ENCODE peak calls at places on chromosomes 16 and 17, in ten cellular contexts. One of them, this sample, is unnamed.

GRCh38 chr17:35022536-35023063 is 40.9 kb downstream of the RFFL start:
- DNase-seq in stimulated activated naive CD8-positive, alpha-beta T cell treated with anti-CD3 and anti-CD28 coated beads, Interleukin-15, Interleukin-2, amounts not matched to agents 100 U/mL and 50 U/mL, for 24 hours: peak
- DNase-seq in DMS153: peak
- DNase-seq in fibroblast of lung: peak
- DNase-seq in stimulated activated CD8-positive, alpha-beta memory T cell treated with anti-CD3 and anti-CD28 coated beads, Interleukin-15, amount 100 ng/mL, for 24 hours: peak
- DNase-seq in lung microvascular endothelial cell: peak
- DNase-seq in type B pancreatic cell: no peak
- DNase-seq in GM04504: peak
- DNase-seq in left ventricle myocardium inferior: peak
- DNase-seq in Calu3: no peak
- DNase-seq in this sample: peak

GRCh38 chr17:80265205-80266068 is 4.8 kb downstream of the RNF213 start:
- DNase-seq in stimulated activated naive CD8-positive, alpha-beta T cell treated with anti-CD3 and anti-CD28 coated beads, Interleukin-15, Interleukin-2, amounts not matched to agents 100 U/mL and 50 U/mL, for 24 hours: peak
- DNase-seq in DMS153: no peak
- DNase-seq in fibroblast of lung: no peak
- DNase-seq in stimulated activated CD8-positive, alpha-beta memory T cell treated with anti-CD3 and anti-CD28 coated beads, Interleukin-15, amount 100 ng/mL, for 24 hours: no peak
- DNase-seq in lung microvascular endothelial cell: no peak
- DNase-seq in type B pancreatic cell: no peak
- DNase-seq in GM04504: no peak
- DNase-seq in left ventricle myocardium inferior: no peak
- DNase-seq in Calu3: no peak
- DNase-seq in this sample: no peak

GRCh38 chr17:80474933-80475915 is 1.2 kb downstream of the NPTX1 start:
- DNase-seq in stimulated activated naive CD8-positive, alpha-beta T cell treated with anti-CD3 and anti-CD28 coated beads, Interleukin-15, Interleukin-2, amounts not matched to agents 100 U/mL and 50 U/mL, for 24 hours: no peak
- DNase-seq in DMS153: no peak
- DNase-seq in fibroblast of lung: no peak
- DNase-seq in stimulated activated CD8-positive, alpha-beta memory T cell treated with anti-CD3 and anti-CD28 coated beads, Interleukin-15, amount 100 ng/mL, for 24 hours: no peak
- DNase-seq in lung microvascular endothelial cell: no peak
- DNase-seq in type B pancreatic cell: no peak
- DNase-seq in GM04504: no peak
- DNase-seq in left ventricle myocardium inferior: no peak
- DNase-seq in Calu3: no peak
- DNase-seq in this sample: no peak

GRCh38 chr16:84942786-84943185 is 68.5 kb downstream of the ZDHHC7 start:
- DNase-seq in stimulated activated naive CD8-positive, alpha-beta T cell treated with anti-CD3 and anti-CD28 coated beads, Interleukin-15, Interleukin-2, amounts not matched to agents 100 U/mL and 50 U/mL, for 24 hours: no peak
- DNase-seq in DMS153: no peak
- DNase-seq in fibroblast of lung: no peak
- DNase-seq in stimulated activated CD8-positive, alpha-beta memory T cell treated with anti-CD3 and anti-CD28 coated beads, Interleukin-15, amount 100 ng/mL, for 24 hours: no peak
- DNase-seq in lung microvascular endothelial cell: peak
- DNase-seq in type B pancreatic cell: no peak
- DNase-seq in GM04504: no peak
- DNase-seq in left ventricle myocardium inferior: no peak
- DNase-seq in Calu3: no peak
- DNase-seq in this sample: no peak

GRCh38 chr17:5031365-5032082 is 3.7 kb downstream of the SLC52A1 start:
- DNase-seq in stimulated activated naive CD8-positive, alpha-beta T cell treated with anti-CD3 and anti-CD28 coated beads, Interleukin-15, Interleukin-2, amounts not matched to agents 100 U/mL and 50 U/mL, for 24 hours: peak
- DNase-seq in DMS153: no peak
- DNase-seq in fibroblast of lung: peak
- DNase-seq in stimulated activated CD8-positive, alpha-beta memory T cell treated with anti-CD3 and anti-CD28 coated beads, Interleukin-15, amount 100 ng/mL, for 24 hours: peak
- DNase-seq in lung microvascular endothelial cell: peak
- DNase-seq in type B pancreatic cell: peak
- DNase-seq in GM04504: no peak
- DNase-seq in left ventricle myocardium inferior: peak
- DNase-seq in Calu3: peak
- DNase-seq in this sample: peak

GRCh38 chr16:57411362-57411976 is 6.9 kb downstream of the CCL17 start:
- DNase-seq in stimulated activated naive CD8-positive, alpha-beta T cell treated with anti-CD3 and anti-CD28 coated beads, Interleukin-15, Interleukin-2, amounts not matched to agents 100 U/mL and 50 U/mL, for 24 hours: no peak
- DNase-seq in DMS153: no peak
- DNase-seq in fibroblast of lung: no peak
- DNase-seq in stimulated activated CD8-positive, alpha-beta memory T cell treated with anti-CD3 and anti-CD28 coated beads, Interleukin-15, amount 100 ng/mL, for 24 hours: no peak
- DNase-seq in lung microvascular endothelial cell: no peak
- DNase-seq in type B pancreatic cell: no peak
- DNase-seq in GM04504: no peak
- DNase-seq in left ventricle myocardium inferior: no peak
- DNase-seq in Calu3: no peak
- DNase-seq in this sample: no peak

GRCh38 chr17:50535407-50535806 is 2.9 kb downstream of the EPN3 start:
- DNase-seq in stimulated activated naive CD8-positive, alpha-beta T cell treated with anti-CD3 and anti-CD28 coated beads, Interleukin-15, Interleukin-2, amounts not matched to agents 100 U/mL and 50 U/mL, for 24 hours: no peak
- DNase-seq in DMS153: no peak
- DNase-seq in fibroblast of lung: no peak
- DNase-seq in stimulated activated CD8-positive, alpha-beta memory T cell treated with anti-CD3 and anti-CD28 coated beads, Interleukin-15, amount 100 ng/mL, for 24 hours: no peak
- DNase-seq in lung microvascular endothelial cell: no peak
- DNase-seq in type B pancreatic cell: no peak
- DNase-seq in GM04504: no peak
- DNase-seq in left ventricle myocardium inferior: no peak
- DNase-seq in Calu3: no peak
- DNase-seq in this sample: no peak

GRCh38 chr16:12613131-12613991 is 190.3 kb downstream of the CPPED1 start:
- DNase-seq in stimulated activated naive CD8-positive, alpha-beta T cell treated with anti-CD3 and anti-CD28 coated beads, Interleukin-15, Interleukin-2, amounts not matched to agents 100 U/mL and 50 U/mL, for 24 hours: peak
- DNase-seq in DMS153: no peak
- DNase-seq in fibroblast of lung: no peak
- DNase-seq in stimulated activated CD8-positive, alpha-beta memory T cell treated with anti-CD3 and anti-CD28 coated beads, Interleukin-15, amount 100 ng/mL, for 24 hours: no peak
- DNase-seq in lung microvascular endothelial cell: no peak
- DNase-seq in type B pancreatic cell: no peak
- DNase-seq in GM04504: peak
- DNase-seq in left ventricle myocardium inferior: no peak
- DNase-seq in Calu3: peak
- DNase-seq in this sample: no peak

GRCh38 chr17:67239597-67239996 is 5.4 kb downstream of the HELZ start:
- DNase-seq in stimulated activated naive CD8-positive, alpha-beta T cell treated with anti-CD3 and anti-CD28 coated beads, Interleukin-15, Interleukin-2, amounts not matched to agents 100 U/mL and 50 U/mL, for 24 hours: no peak
- DNase-seq in DMS153: no peak
- DNase-seq in fibroblast of lung: peak
- DNase-seq in stimulated activated CD8-positive, alpha-beta memory T cell treated with anti-CD3 and anti-CD28 coated beads, Interleukin-15, amount 100 ng/mL, for 24 hours: no peak
- DNase-seq in lung microvascular endothelial cell: no peak
- DNase-seq in type B pancreatic cell: no peak
- DNase-seq in GM04504: no peak
- DNase-seq in left ventricle myocardium inferior: no peak
- DNase-seq in Calu3: no peak
- DNase-seq in this sample: peak

GRCh38 chr16:71351558-71351901 is 7.0 kb upstream of the CALB2 start:
- DNase-seq in stimulated activated naive CD8-positive, alpha-beta T cell treated with anti-CD3 and anti-CD28 coated beads, Interleukin-15, Interleukin-2, amounts not matched to agents 100 U/mL and 50 U/mL, for 24 hours: no peak
- DNase-seq in DMS153: no peak
- DNase-seq in fibroblast of lung: no peak
- DNase-seq in stimulated activated CD8-positive, alpha-beta memory T cell treated with anti-CD3 and anti-CD28 coated beads, Interleukin-15, amount 100 ng/mL, for 24 hours: no peak
- DNase-seq in lung microvascular endothelial cell: no peak
- DNase-seq in type B pancreatic cell: no peak
- DNase-seq in GM04504: no peak
- DNase-seq in left ventricle myocardium inferior: no peak
- DNase-seq in Calu3: peak
- DNase-seq in this sample: no peak

GRCh38 chr16:3554351-3554928 is 22.8 kb downstream of the NLRC3 start:
- DNase-seq in stimulated activated naive CD8-positive, alpha-beta T cell treated with anti-CD3 and anti-CD28 coated beads, Interleukin-15, Interleukin-2, amounts not matched to agents 100 U/mL and 50 U/mL, for 24 hours: no peak
- DNase-seq in DMS153: no peak
- DNase-seq in fibroblast of lung: no peak
- DNase-seq in stimulated activated CD8-positive, alpha-beta memory T cell treated with anti-CD3 and anti-CD28 coated beads, Interleukin-15, amount 100 ng/mL, for 24 hours: no peak
- DNase-seq in lung microvascular endothelial cell: no peak
- DNase-seq in type B pancreatic cell: no peak
- DNase-seq in GM04504: no peak
- DNase-seq in left ventricle myocardium inferior: no peak
- DNase-seq in Calu3: no peak
- DNase-seq in this sample: no peak

GRCh38 chr17:2396568-2397246 is 4.2 kb downstream of the MNT start:
- DNase-seq in stimulated activated naive CD8-positive, alpha-beta T cell treated with anti-CD3 and anti-CD28 coated beads, Interleukin-15, Interleukin-2, amounts not matched to agents 100 U/mL and 50 U/mL, for 24 hours: peak
- DNase-seq in DMS153: peak
- DNase-seq in fibroblast of lung: peak
- DNase-seq in stimulated activated CD8-positive, alpha-beta memory T cell treated with anti-CD3 and anti-CD28 coated beads, Interleukin-15, amount 100 ng/mL, for 24 hours: no peak
- DNase-seq in lung microvascular endothelial cell: peak
- DNase-seq in type B pancreatic cell: peak
- DNase-seq in GM04504: peak
- DNase-seq in left ventricle myocardium inferior: peak
- DNase-seq in Calu3: peak
- DNase-seq in this sample: peak

GRCh38 chr16:81558077-81558443 is 113.5 kb downstream of the CMIP start:
- DNase-seq in stimulated activated naive CD8-positive, alpha-beta T cell treated with anti-CD3 and anti-CD28 coated beads, Interleukin-15, Interleukin-2, amounts not matched to agents 100 U/mL and 50 U/mL, for 24 hours: no peak
- DNase-seq in DMS153: peak
- DNase-seq in fibroblast of lung: no peak
- DNase-seq in stimulated activated CD8-positive, alpha-beta memory T cell treated with anti-CD3 and anti-CD28 coated beads, Interleukin-15, amount 100 ng/mL, for 24 hours: no peak
- DNase-seq in lung microvascular endothelial cell: no peak
- DNase-seq in type B pancreatic cell: no peak
- DNase-seq in GM04504: no peak
- DNase-seq in left ventricle myocardium inferior: no peak
- DNase-seq in Calu3: no peak
- DNase-seq in this sample: no peak

GRCh38 chr17:17416007-17416399 is 60.8 kb upstream of the MED9 start:
- DNase-seq in stimulated activated naive CD8-positive, alpha-beta T cell treated with anti-CD3 and anti-CD28 coated beads, Interleukin-15, Interleukin-2, amounts not matched to agents 100 U/mL and 50 U/mL, for 24 hours: no peak
- DNase-seq in DMS153: peak
- DNase-seq in fibroblast of lung: peak
- DNase-seq in stimulated activated CD8-positive, alpha-beta memory T cell treated with anti-CD3 and anti-CD28 coated beads, Interleukin-15, amount 100 ng/mL, for 24 hours: no peak
- DNase-seq in lung microvascular endothelial cell: peak
- DNase-seq in type B pancreatic cell: no peak
- DNase-seq in GM04504: no peak
- DNase-seq in left ventricle myocardium inferior: no peak
- DNase-seq in Calu3: peak
- DNase-seq in this sample: no peak

GRCh38 chr16:6266703-6267102 is 1065.9 kb upstream of the RBFOX1 start:
- DNase-seq in stimulated activated naive CD8-positive, alpha-beta T cell treated with anti-CD3 and anti-CD28 coated beads, Interleukin-15, Interleukin-2, amounts not matched to agents 100 U/mL and 50 U/mL, for 24 hours: no peak
- DNase-seq in DMS153: no peak
- DNase-seq in fibroblast of lung: no peak
- DNase-seq in stimulated activated CD8-positive, alpha-beta memory T cell treated with anti-CD3 and anti-CD28 coated beads, Interleukin-15, amount 100 ng/mL, for 24 hours: no peak
- DNase-seq in lung microvascular endothelial cell: no peak
- DNase-seq in type B pancreatic cell: no peak
- DNase-seq in GM04504: no peak
- DNase-seq in left ventricle myocardium inferior: no peak
- DNase-seq in Calu3: no peak
- DNase-seq in this sample: no peak

GRCh38 chr17:39963826-39964225 is 1.0 kb downstream of the GSDMA start:
- DNase-seq in stimulated activated naive CD8-positive, alpha-beta T cell treated with anti-CD3 and anti-CD28 coated beads, Interleukin-15, Interleukin-2, amounts not matched to agents 100 U/mL and 50 U/mL, for 24 hours: no peak
- DNase-seq in DMS153: peak
- DNase-seq in fibroblast of lung: no peak
- DNase-seq in stimulated activated CD8-positive, alpha-beta memory T cell treated with anti-CD3 and anti-CD28 coated beads, Interleukin-15, amount 100 ng/mL, for 24 hours: no peak
- DNase-seq in lung microvascular endothelial cell: peak
- DNase-seq in type B pancreatic cell: no peak
- DNase-seq in GM04504: no peak
- DNase-seq in left ventricle myocardium inferior: no peak
- DNase-seq in Calu3: peak
- DNase-seq in this sample: no peak

GRCh38 chr17:2053380-2054261 is 1.3 kb upstream of the HIC1 start:
- DNase-seq in stimulated activated naive CD8-positive, alpha-beta T cell treated with anti-CD3 and anti-CD28 coated beads, Interleukin-15, Interleukin-2, amounts not matched to agents 100 U/mL and 50 U/mL, for 24 hours: peak
- DNase-seq in DMS153: no peak
- DNase-seq in fibroblast of lung: peak
- DNase-seq in stimulated activated CD8-positive, alpha-beta memory T cell treated with anti-CD3 and anti-CD28 coated beads, Interleukin-15, amount 100 ng/mL, for 24 hours: peak
- DNase-seq in lung microvascular endothelial cell: peak
- DNase-seq in type B pancreatic cell: no peak
- DNase-seq in GM04504: no peak
- DNase-seq in left ventricle myocardium inferior: peak
- DNase-seq in Calu3: peak
- DNase-seq in this sample: no peak

GRCh38 chr17:2063306-2064146 is 8.6 kb downstream of the HIC1 start:
- DNase-seq in stimulated activated naive CD8-positive, alpha-beta T cell treated with anti-CD3 and anti-CD28 coated beads, Interleukin-15, Interleukin-2, amounts not matched to agents 100 U/mL and 50 U/mL, for 24 hours: no peak
- DNase-seq in DMS153: no peak
- DNase-seq in fibroblast of lung: peak
- DNase-seq in stimulated activated CD8-positive, alpha-beta memory T cell treated with anti-CD3 and anti-CD28 coated beads, Interleukin-15, amount 100 ng/mL, for 24 hours: no peak
- DNase-seq in lung microvascular endothelial cell: peak
- DNase-seq in type B pancreatic cell: no peak
- DNase-seq in GM04504: no peak
- DNase-seq in left ventricle myocardium inferior: no peak
- DNase-seq in Calu3: no peak
- DNase-seq in this sample: no peak

GRCh38 chr17:74523308-74523707 is 8.0 kb downstream of the CD300LB start:
- DNase-seq in stimulated activated naive CD8-positive, alpha-beta T cell treated with anti-CD3 and anti-CD28 coated beads, Interleukin-15, Interleukin-2, amounts not matched to agents 100 U/mL and 50 U/mL, for 24 hours: no peak
- DNase-seq in DMS153: no peak
- DNase-seq in fibroblast of lung: no peak
- DNase-seq in stimulated activated CD8-positive, alpha-beta memory T cell treated with anti-CD3 and anti-CD28 coated beads, Interleukin-15, amount 100 ng/mL, for 24 hours: no peak
- DNase-seq in lung microvascular endothelial cell: no peak
- DNase-seq in type B pancreatic cell: peak
- DNase-seq in GM04504: no peak
- DNase-seq in left ventricle myocardium inferior: no peak
- DNase-seq in Calu3: no peak
- DNase-seq in this sample: no peak

GRCh38 chr17:42107124-42107523 is 5.4 kb downstream of the DHX58 start:
- DNase-seq in stimulated activated naive CD8-positive, alpha-beta T cell treated with anti-CD3 and anti-CD28 coated beads, Interleukin-15, Interleukin-2, amounts not matched to agents 100 U/mL and 50 U/mL, for 24 hours: no peak
- DNase-seq in DMS153: no peak
- DNase-seq in fibroblast of lung: no peak
- DNase-seq in stimulated activated CD8-positive, alpha-beta memory T cell treated with anti-CD3 and anti-CD28 coated beads, Interleukin-15, amount 100 ng/mL, for 24 hours: no peak
- DNase-seq in lung microvascular endothelial cell: no peak
- DNase-seq in type B pancreatic cell: no peak
- DNase-seq in GM04504: no peak
- DNase-seq in left ventricle myocardium inferior: no peak
- DNase-seq in Calu3: no peak
- DNase-seq in this sample: no peak

GRCh38 chr16:73048292-73049050 is 543 bp upstream of the ZFHX3 start:
- DNase-seq in stimulated activated naive CD8-positive, alpha-beta T cell treated with anti-CD3 and anti-CD28 coated beads, Interleukin-15, Interleukin-2, amounts not matched to agents 100 U/mL and 50 U/mL, for 24 hours: no peak
- DNase-seq in DMS153: no peak
- DNase-seq in fibroblast of lung: peak
- DNase-seq in stimulated activated CD8-positive, alpha-beta memory T cell treated with anti-CD3 and anti-CD28 coated beads, Interleukin-15, amount 100 ng/mL, for 24 hours: no peak
- DNase-seq in lung microvascular endothelial cell: peak
- DNase-seq in type B pancreatic cell: no peak
- DNase-seq in GM04504: no peak
- DNase-seq in left ventricle myocardium inferior: peak
- DNase-seq in Calu3: no peak
- DNase-seq in this sample: no peak

GRCh38 chr16:49836218-49836617 is 19.7 kb downstream of the ZNF423 start:
- DNase-seq in stimulated activated naive CD8-positive, alpha-beta T cell treated with anti-CD3 and anti-CD28 coated beads, Interleukin-15, Interleukin-2, amounts not matched to agents 100 U/mL and 50 U/mL, for 24 hours: no peak
- DNase-seq in DMS153: no peak
- DNase-seq in fibroblast of lung: no peak
- DNase-seq in stimulated activated CD8-positive, alpha-beta memory T cell treated with anti-CD3 and anti-CD28 coated beads, Interleukin-15, amount 100 ng/mL, for 24 hours: no peak
- DNase-seq in lung microvascular endothelial cell: no peak
- DNase-seq in type B pancreatic cell: no peak
- DNase-seq in GM04504: no peak
- DNase-seq in left ventricle myocardium inferior: no peak
- DNase-seq in Calu3: no peak
- DNase-seq in this sample: no peak

GRCh38 chr16:22353188-22353919 is 21.1 kb downstream of the CDR2 start:
- DNase-seq in stimulated activated naive CD8-positive, alpha-beta T cell treated with anti-CD3 and anti-CD28 coated beads, Interleukin-15, Interleukin-2, amounts not matched to agents 100 U/mL and 50 U/mL, for 24 hours: peak
- DNase-seq in DMS153: no peak
- DNase-seq in fibroblast of lung: peak
- DNase-seq in stimulated activated CD8-positive, alpha-beta memory T cell treated with anti-CD3 and anti-CD28 coated beads, Interleukin-15, amount 100 ng/mL, for 24 hours: no peak
- DNase-seq in lung microvascular endothelial cell: peak
- DNase-seq in type B pancreatic cell: no peak
- DNase-seq in GM04504: peak
- DNase-seq in left ventricle myocardium inferior: no peak
- DNase-seq in Calu3: no peak
- DNase-seq in this sample: peak

GRCh38 chr17:65052585-65052984 is 4.0 kb downstream of the GNA13 start:
- DNase-seq in stimulated activated naive CD8-positive, alpha-beta T cell treated with anti-CD3 and anti-CD28 coated beads, Interleukin-15, Interleukin-2, amounts not matched to agents 100 U/mL and 50 U/mL, for 24 hours: no peak
- DNase-seq in DMS153: no peak
- DNase-seq in fibroblast of lung: no peak
- DNase-seq in stimulated activated CD8-positive, alpha-beta memory T cell treated with anti-CD3 and anti-CD28 coated beads, Interleukin-15, amount 100 ng/mL, for 24 hours: no peak
- DNase-seq in lung microvascular endothelial cell: no peak
- DNase-seq in type B pancreatic cell: peak
- DNase-seq in GM04504: no peak
- DNase-seq in left ventricle myocardium inferior: no peak
- DNase-seq in Calu3: no peak
- DNase-seq in this sample: no peak

GRCh38 chr16:88395669-88396584 is 13.2 kb downstream of the ZNF469 start:
- DNase-seq in stimulated activated naive CD8-positive, alpha-beta T cell treated with anti-CD3 and anti-CD28 coated beads, Interleukin-15, Interleukin-2, amounts not matched to agents 100 U/mL and 50 U/mL, for 24 hours: no peak
- DNase-seq in DMS153: no peak
- DNase-seq in fibroblast of lung: no peak
- DNase-seq in stimulated activated CD8-positive, alpha-beta memory T cell treated with anti-CD3 and anti-CD28 coated beads, Interleukin-15, amount 100 ng/mL, for 24 hours: no peak
- DNase-seq in lung microvascular endothelial cell: no peak
- DNase-seq in type B pancreatic cell: no peak
- DNase-seq in GM04504: no peak
- DNase-seq in left ventricle myocardium inferior: no peak
- DNase-seq in Calu3: no peak
- DNase-seq in this sample: no peak

GRCh38 chr17:27586203-27586701 is 44.7 kb upstream of the LGALS9 start:
- DNase-seq in stimulated activated naive CD8-positive, alpha-beta T cell treated with anti-CD3 and anti-CD28 coated beads, Interleukin-15, Interleukin-2, amounts not matched to agents 100 U/mL and 50 U/mL, for 24 hours: no peak
- DNase-seq in DMS153: no peak
- DNase-seq in fibroblast of lung: no peak
- DNase-seq in stimulated activated CD8-positive, alpha-beta memory T cell treated with anti-CD3 and anti-CD28 coated beads, Interleukin-15, amount 100 ng/mL, for 24 hours: no peak
- DNase-seq in lung microvascular endothelial cell: no peak
- DNase-seq in type B pancreatic cell: no peak
- DNase-seq in GM04504: peak
- DNase-seq in left ventricle myocardium inferior: no peak
- DNase-seq in Calu3: no peak
- DNase-seq in this sample: peak

GRCh38 chr17:43552229-43552837 is 6.2 kb upstream of the ETV4 start:
- DNase-seq in stimulated activated naive CD8-positive, alpha-beta T cell treated with anti-CD3 and anti-CD28 coated beads, Interleukin-15, Interleukin-2, amounts not matched to agents 100 U/mL and 50 U/mL, for 24 hours: no peak
- DNase-seq in DMS153: no peak
- DNase-seq in fibroblast of lung: no peak
- DNase-seq in stimulated activated CD8-positive, alpha-beta memory T cell treated with anti-CD3 and anti-CD28 coated beads, Interleukin-15, amount 100 ng/mL, for 24 hours: no peak
- DNase-seq in lung microvascular endothelial cell: no peak
- DNase-seq in type B pancreatic cell: no peak
- DNase-seq in GM04504: no peak
- DNase-seq in left ventricle myocardium inferior: no peak
- DNase-seq in Calu3: no peak
- DNase-seq in this sample: no peak

GRCh38 chr17:36977568-36977967 is 28.8 kb downstream of the AATF start:
- DNase-seq in stimulated activated naive CD8-positive, alpha-beta T cell treated with anti-CD3 and anti-CD28 coated beads, Interleukin-15, Interleukin-2, amounts not matched to agents 100 U/mL and 50 U/mL, for 24 hours: no peak
- DNase-seq in DMS153: no peak
- DNase-seq in fibroblast of lung: no peak
- DNase-seq in stimulated activated CD8-positive, alpha-beta memory T cell treated with anti-CD3 and anti-CD28 coated beads, Interleukin-15, amount 100 ng/mL, for 24 hours: no peak
- DNase-seq in lung microvascular endothelial cell: no peak
- DNase-seq in type B pancreatic cell: no peak
- DNase-seq in GM04504: no peak
- DNase-seq in left ventricle myocardium inferior: no peak
- DNase-seq in Calu3: no peak
- DNase-seq in this sample: no peak

This sample was measured in AG09309.